ENCODE peak calls at places on chromosomes 11 and 22, in ten cellular contexts. C, F, A, P, U, R, W, K, B and D are unnamed samples.

GRCh38 chr22:30029512-30029911 is 50.8 kb upstream of the HORMAD2 start:
- DNase-seq in U (no peak), B (no peak), K (no peak), C (no peak), P (no peak), A (no peak), F (no peak), W (no peak), R (no peak), D (no peak)

GRCh38 chr11:35170503-35170902 is 31.5 kb downstream of the CD44 start:
- DNase-seq in C (no peak), P (no peak), R (no peak), F (no peak), W (no peak), U (no peak), K (no peak), B (no peak), A (no peak), D (no peak)

GRCh38 chr22:47165998-47166397 is 403.5 kb downstream of the TBC1D22A start:
- DNase-seq in B (no peak), W (no peak), P (no peak), F (no peak), R (peak; percentile 5), U (peak; percentile 0), C (peak; percentile 18), A (no peak), K (peak; percentile 26), D (no peak)

GRCh38 chr11:65432686-65433582 is 10.3 kb downstream of the NEAT1 start:
- DNase-seq in P (no peak), K (no peak), R (no peak), A (no peak), U (no peak), F (no peak), W (no peak), B (peak; percentile 66), C (no peak), D (no peak)

GRCh38 chr11:117418685-117419084 is 91.0 kb downstream of the CEP164 start:
- DNase-seq in F (no peak), C (no peak), P (no peak), A (no peak), W (no peak), U (no peak), R (no peak), B (no peak), K (no peak), D (no peak)

GRCh38 chr11:59706518-59707285 is 6.9 kb downstream of the OR10V1 start:
- DNase-seq in W (no peak), A (peak; percentile 52), C (no peak), U (no peak), K (no peak), P (peak; percentile 35), B (peak; percentile 10), F (no peak), R (no peak), D (no peak)

GRCh38 chr11:101870510-101870909 is 44.3 kb upstream of the CEP126 start:
- DNase-seq in B (no peak), W (no peak), C (no peak), P (no peak), R (no peak), K (no peak), F (no peak), A (no peak), U (no peak), D (no peak)

GRCh38 chr11:119501777-119502405 is 78.9 kb upstream of the THY1 start:
- DNase-seq in R (no peak), F (no peak), P (no peak), A (no peak), C (no peak), B (no peak), U (no peak), K (no peak), W (no peak), D (no peak)

GRCh38 chr11:129937592-129938238 is 42.3 kb upstream of the NFRKB start:
- DNase-seq in B (no peak), P (no peak), F (no peak), R (no peak), K (no peak), U (no peak), A (no peak), C (no peak), W (no peak), D (no peak)

GRCh38 chr22:43289976-43290663 is 53.1 kb downstream of the SCUBE1 start:
- DNase-seq in B (no peak), U (peak; percentile 45), A (peak; percentile 52), R (no peak), F (no peak), C (peak; percentile 70), P (no peak), W (no peak), K (no peak), D (no peak)

GRCh38 chr11:48900131-48900800 is 83.4 kb downstream of the TRIM51G start:
- DNase-seq in W (no peak), K (peak; percentile 64), B (no peak), R (peak; percentile 1), F (no peak), P (no peak), C (peak; percentile 35), U (peak; percentile 6), A (no peak), D (peak; percentile 83)

GRCh38 chr22:45454260-45454659 is 40.8 kb downstream of the RIBC2 start:
- DNase-seq in U (no peak), R (no peak), K (no peak), B (no peak), C (no peak), F (no peak), P (no peak), A (peak; percentile 45), W (no peak), D (no peak)

GRCh38 chr22:25492162-25492561 is 72.3 kb upstream of the GRK3 start:
- DNase-seq in B (no peak), C (no peak), P (no peak), W (no peak), A (no peak), U (no peak), R (no peak), F (no peak), K (no peak), D (no peak)

GRCh38 chr11:299951-300735 is 817 bp upstream of the IFITM5 start:
- DNase-seq in W (no peak), P (no peak), K (no peak), C (peak; percentile 46), B (no peak), F (no peak), U (no peak), A (no peak), R (no peak), D (no peak)

GRCh38 chr11:100776212-100776896 is 89.3 kb downstream of the ARHGAP42 start:
- DNase-seq in A (peak; percentile 11), C (no peak), R (no peak), W (no peak), F (no peak), K (no peak), U (no peak), P (peak; percentile 89), B (no peak), D (no peak)

GRCh38 chr11:71311928-71312510 is 59.6 kb upstream of the SHANK2 start:
- DNase-seq in R (no peak), K (peak; percentile 47), B (no peak), A (no peak), C (no peak), P (no peak), U (no peak), F (no peak), W (no peak), D (peak; percentile 47)

GRCh38 chr22:46578824-46579561 is 41.2 kb upstream of the GRAMD4 start:
- DNase-seq in U (no peak), P (no peak), K (no peak), B (no peak), C (peak; percentile 63), W (no peak), R (no peak), A (peak; percentile 65), F (no peak), D (no peak)

GRCh38 chr11:117042689-117043088 is 55.5 kb downstream of the SIK3 start:
- DNase-seq in B (no peak), R (no peak), U (no peak), W (no peak), P (no peak), A (no peak), F (no peak), C (no peak), K (no peak), D (no peak)

GRCh38 chr22:46596819-46597218 is 23.4 kb upstream of the GRAMD4 start:
- DNase-seq in C (peak; percentile 89), B (no peak), R (peak; percentile 49), K (no peak), U (no peak), F (no peak), A (no peak), P (no peak), W (no peak), D (no peak)

GRCh38 chr11:130390071-130390758 is 38.2 kb downstream of the ADAMTS8 start:
- DNase-seq in P (peak; percentile 54), F (no peak), B (no peak), C (no peak), R (no peak), W (no peak), A (peak; percentile 80), K (no peak), U (no peak), D (no peak)

GRCh38 chr22:28183078-28183870 is 264.2 kb upstream of the PITPNB start:
- DNase-seq in U (no peak), B (no peak), K (no peak), C (no peak), A (no peak), R (no peak), W (no peak), P (no peak), F (no peak), D (no peak)

GRCh38 chr11:16815047-16815767 is 76.8 kb downstream of the C11orf58 start:
- DNase-seq in W (no peak), R (no peak), B (no peak), A (peak; percentile 49), U (peak; percentile 31), C (peak; percentile 87), P (no peak), K (peak; percentile 82), F (no peak), D (no peak)

GRCh38 chr11:27460571-27460970 is 12.0 kb downstream of the LGR4 start:
- DNase-seq in B (no peak), F (no peak), R (no peak), C (no peak), W (no peak), A (no peak), U (no peak), K (no peak), P (no peak), D (no peak)

GRCh38 chr22:46798366-46799057 is 36.1 kb downstream of the TBC1D22A start:
- DNase-seq in R (peak; percentile 87), B (peak; percentile 78), F (peak; percentile 40), C (peak; percentile 85), K (peak; percentile 77), A (peak; percentile 88), U (peak; percentile 74), W (peak; percentile 60), P (peak; percentile 22), D (peak; percentile 62)